ENCODE peak calls at places on chromosomes 3 and 15, in eight cellular contexts. One of them, this sample, is unnamed.

GRCh38 chr3:120224249-120224648 is 60.8 kb downstream of the GPR156 start:
- DNase-seq in HCT116: no peak
- DNase-seq in K562: no peak
- DNase-seq in A549: no peak
- DNase-seq in SK-N-SH: no peak
- DNase-seq in GM23338: no peak
- DNase-seq in GM12878: no peak
- DNase-seq in HepG2: no peak
- DNase-seq in this sample: no peak

GRCh38 chr3:90132220-90132619 is 1024.8 kb downstream of the EPHA3 start:
- DNase-seq in GM23338: no peak
- DNase-seq in SK-N-SH: no peak
- DNase-seq in K562: no peak
- DNase-seq in HepG2: no peak
- DNase-seq in A549: no peak
- DNase-seq in GM12878: no peak
- DNase-seq in HCT116: no peak
- DNase-seq in this sample: no peak

GRCh38 chr3:3577823-3578222 is 221.4 kb upstream of the LRRN1 start:
- DNase-seq in GM23338: no peak
- DNase-seq in A549: no peak
- DNase-seq in SK-N-SH: no peak
- DNase-seq in HepG2: no peak
- DNase-seq in GM12878: no peak
- DNase-seq in K562: no peak
- DNase-seq in HCT116: no peak
- DNase-seq in this sample: no peak

GRCh38 chr15:84840741-84841429 is 23.7 kb downstream of the ALPK3 start:
- DNase-seq in SK-N-SH: peak
- DNase-seq in HCT116: peak
- DNase-seq in A549: no peak
- DNase-seq in HepG2: peak
- DNase-seq in GM23338: no peak
- DNase-seq in GM12878: no peak
- DNase-seq in K562: no peak
- DNase-seq in this sample: no peak

GRCh38 chr3:185115371-185115770 is 37.5 kb downstream of the C3orf70 start:
- DNase-seq in HepG2: no peak
- DNase-seq in SK-N-SH: no peak
- DNase-seq in GM23338: no peak
- DNase-seq in K562: no peak
- DNase-seq in A549: no peak
- DNase-seq in GM12878: no peak
- DNase-seq in HCT116: no peak
- DNase-seq in this sample: no peak

GRCh38 chr3:71035886-71036285 is 547.6 kb downstream of the FOXP1 start:
- DNase-seq in HepG2: no peak
- DNase-seq in GM23338: no peak
- DNase-seq in HCT116: no peak
- DNase-seq in K562: no peak
- DNase-seq in GM12878: no peak
- DNase-seq in SK-N-SH: no peak
- DNase-seq in A549: no peak
- DNase-seq in this sample: no peak

GRCh38 chr3:30282052-30282708 is 324.2 kb upstream of the TGFBR2 start:
- DNase-seq in GM23338: peak
- DNase-seq in GM12878: no peak
- DNase-seq in SK-N-SH: no peak
- DNase-seq in HCT116: peak
- DNase-seq in A549: peak
- DNase-seq in HepG2: peak
- DNase-seq in K562: no peak
- DNase-seq in this sample: no peak

GRCh38 chr3:23055733-23056376 is 147.3 kb upstream of the UBE2E2 start:
- DNase-seq in K562: no peak
- DNase-seq in GM12878: no peak
- DNase-seq in SK-N-SH: no peak
- DNase-seq in A549: no peak
- DNase-seq in HCT116: no peak
- DNase-seq in GM23338: no peak
- DNase-seq in HepG2: no peak
- DNase-seq in this sample: no peak

GRCh38 chr3:195697582-195698324 is 23.0 kb upstream of the MUC20 start:
- DNase-seq in HCT116: no peak
- DNase-seq in SK-N-SH: no peak
- DNase-seq in GM12878: no peak
- DNase-seq in HepG2: no peak
- DNase-seq in K562: peak
- DNase-seq in A549: peak
- DNase-seq in GM23338: peak
- DNase-seq in this sample: no peak

GRCh38 chr3:47318921-47319320 is 36.2 kb downstream of the KLHL18 start:
- DNase-seq in HepG2: no peak
- DNase-seq in HCT116: no peak
- DNase-seq in K562: no peak
- DNase-seq in GM23338: no peak
- DNase-seq in SK-N-SH: no peak
- DNase-seq in A549: no peak
- DNase-seq in GM12878: no peak
- DNase-seq in this sample: no peak

GRCh38 chr3:47319952-47320351 is 37.2 kb downstream of the KLHL18 start:
- DNase-seq in A549: no peak
- DNase-seq in GM23338: no peak
- DNase-seq in GM12878: no peak
- DNase-seq in HepG2: no peak
- DNase-seq in SK-N-SH: no peak
- DNase-seq in K562: peak
- DNase-seq in HCT116: no peak
- DNase-seq in this sample: no peak

GRCh38 chr3:47324278-47324865 is 41.6 kb downstream of the KLHL18 start:
- DNase-seq in HepG2: peak
- DNase-seq in HCT116: peak
- DNase-seq in GM12878: peak
- DNase-seq in K562: peak
- DNase-seq in GM23338: peak
- DNase-seq in A549: peak
- DNase-seq in SK-N-SH: peak
- DNase-seq in this sample: peak

GRCh38 chr3:47323431-47324277 is 40.9 kb downstream of the KLHL18 start:
- DNase-seq in SK-N-SH: no peak
- DNase-seq in A549: no peak
- DNase-seq in GM23338: no peak
- DNase-seq in HepG2: no peak
- DNase-seq in K562: peak
- DNase-seq in HCT116: peak
- DNase-seq in GM12878: no peak
- DNase-seq in this sample: no peak
- TF ChIP-seq REST in SK-N-SH: no peak
- TF ChIP-seq REST in A549: no peak
- TF ChIP-seq REST in GM23338: no peak
- TF ChIP-seq REST in HepG2: no peak
- TF ChIP-seq REST in K562: no peak
- TF ChIP-seq REST in HCT116: no peak
- TF ChIP-seq REST in GM12878: no peak
- TF ChIP-seq REST in this sample: no peak

DNA sequence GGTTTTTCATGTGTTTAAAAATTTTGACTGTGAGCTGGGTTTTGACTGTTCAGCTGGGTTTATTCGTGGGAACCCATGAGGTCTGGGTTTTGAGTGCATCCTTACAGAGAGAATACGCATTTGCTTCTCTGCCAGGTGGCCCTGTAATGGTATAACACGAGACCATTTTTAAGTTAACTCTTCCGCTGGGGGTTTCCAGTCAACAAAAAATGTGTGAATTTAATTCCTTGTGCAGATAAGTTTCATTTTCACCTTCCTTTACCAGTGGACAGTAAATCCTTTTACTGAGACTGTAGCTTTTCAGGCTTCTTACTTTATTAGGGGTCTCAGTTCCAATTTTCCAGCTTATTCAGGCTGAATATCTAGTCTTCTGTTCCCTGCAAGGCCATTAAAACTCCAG is 149.6 kb downstream of the OPA1 start:
- DNase-seq in HCT116: no peak
- DNase-seq in GM12878: peak
- DNase-seq in HepG2: no peak
- DNase-seq in K562: no peak
- DNase-seq in GM23338: no peak
- DNase-seq in SK-N-SH: no peak
- DNase-seq in A549: no peak
- DNase-seq in this sample: no peak
- TF ChIP-seq REST in HCT116: no peak
- TF ChIP-seq REST in GM12878: no peak
- TF ChIP-seq REST in HepG2: no peak
- TF ChIP-seq REST in K562: no peak
- TF ChIP-seq REST in GM23338: no peak
- TF ChIP-seq REST in SK-N-SH: no peak
- TF ChIP-seq REST in A549: no peak
- TF ChIP-seq REST in this sample: no peak

GRCh38 chr15:69755571-69756310 is 303.1 kb downstream of the RPLP1 start:
- DNase-seq in HepG2: no peak
- DNase-seq in GM23338: peak
- DNase-seq in SK-N-SH: no peak
- DNase-seq in HCT116: no peak
- DNase-seq in K562: no peak
- DNase-seq in A549: no peak
- DNase-seq in GM12878: peak
- DNase-seq in this sample: no peak
- TF ChIP-seq REST in HepG2: no peak
- TF ChIP-seq REST in GM23338: no peak
- TF ChIP-seq REST in SK-N-SH: no peak
- TF ChIP-seq REST in HCT116: no peak
- TF ChIP-seq REST in K562: no peak
- TF ChIP-seq REST in A549: no peak
- TF ChIP-seq REST in GM12878: peak
- TF ChIP-seq REST in this sample: no peak

DNA sequence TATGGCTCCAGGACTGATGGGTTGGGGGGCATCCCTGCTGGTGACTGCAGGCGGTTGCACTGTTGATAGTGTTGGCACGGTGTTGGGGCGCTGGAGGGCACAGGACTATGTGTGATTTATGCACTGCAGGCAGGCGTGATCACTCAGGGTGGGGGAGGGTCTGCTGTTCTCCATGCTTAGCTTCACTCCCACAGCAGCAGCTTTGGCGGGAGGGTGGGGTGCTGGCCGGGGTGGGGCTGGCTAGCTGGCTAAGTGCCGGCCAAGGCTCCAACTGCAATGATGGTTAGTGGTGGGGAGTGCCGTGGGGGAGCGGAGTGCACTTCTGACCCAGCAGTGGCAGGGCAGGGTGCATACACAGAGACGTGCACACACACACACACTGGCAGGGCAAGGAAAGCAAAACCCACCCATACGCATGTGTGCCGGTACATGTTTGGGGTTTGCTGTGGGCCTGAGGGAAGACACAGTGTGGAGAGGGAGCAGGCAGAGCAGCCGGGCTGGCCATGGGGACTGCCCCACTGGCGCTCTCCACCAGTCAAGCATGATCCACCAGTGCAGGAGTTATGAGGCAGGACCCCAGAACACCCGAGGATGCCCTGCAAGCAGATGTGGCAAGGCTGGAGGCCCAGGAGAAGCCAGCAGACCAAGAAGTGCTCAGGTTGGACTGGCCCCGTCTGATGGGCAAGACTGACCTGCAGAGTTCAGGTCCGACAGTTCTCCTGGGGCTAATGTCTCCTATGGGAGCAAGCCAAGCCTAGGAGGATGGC is 16.5 kb upstream of the FGF7 start:
- DNase-seq in SK-N-SH: no peak
- DNase-seq in K562: no peak
- DNase-seq in GM23338: no peak
- DNase-seq in GM12878: no peak
- DNase-seq in HepG2: no peak
- DNase-seq in A549: no peak
- DNase-seq in HCT116: no peak
- DNase-seq in this sample: no peak
- TF ChIP-seq REST in SK-N-SH: no peak
- TF ChIP-seq REST in K562: no peak
- TF ChIP-seq REST in GM23338: no peak
- TF ChIP-seq REST in GM12878: no peak
- TF ChIP-seq REST in HepG2: no peak
- TF ChIP-seq REST in A549: no peak
- TF ChIP-seq REST in HCT116: no peak
- TF ChIP-seq REST in this sample: no peak

GRCh38 chr3:141147657-141148056 is 84.0 kb upstream of the PXYLP1 start:
- DNase-seq in GM23338: peak
- DNase-seq in HepG2: peak
- DNase-seq in HCT116: no peak
- DNase-seq in A549: no peak
- DNase-seq in K562: no peak
- DNase-seq in GM12878: no peak
- DNase-seq in SK-N-SH: no peak
- DNase-seq in this sample: no peak

GRCh38 chr3:141150431-141150830 is 81.2 kb upstream of the PXYLP1 start:
- DNase-seq in HepG2: no peak
- DNase-seq in A549: no peak
- DNase-seq in SK-N-SH: no peak
- DNase-seq in HCT116: no peak
- DNase-seq in K562: no peak
- DNase-seq in GM12878: no peak
- DNase-seq in GM23338: peak
- DNase-seq in this sample: no peak

GRCh38 chr3:141148169-141148568 is 83.5 kb upstream of the PXYLP1 start:
- DNase-seq in GM23338: no peak
- DNase-seq in GM12878: no peak
- DNase-seq in A549: no peak
- DNase-seq in HepG2: no peak
- DNase-seq in SK-N-SH: no peak
- DNase-seq in K562: no peak
- DNase-seq in HCT116: no peak
- DNase-seq in this sample: no peak

GRCh38 chr3:141148770-141149169 is 82.9 kb upstream of the PXYLP1 start:
- DNase-seq in K562: no peak
- DNase-seq in GM23338: no peak
- DNase-seq in SK-N-SH: no peak
- DNase-seq in A549: no peak
- DNase-seq in HCT116: no peak
- DNase-seq in GM12878: no peak
- DNase-seq in HepG2: no peak
- DNase-seq in this sample: no peak

GRCh38 chr3:141146979-141147470 is 84.6 kb upstream of the PXYLP1 start:
- DNase-seq in K562: no peak
- DNase-seq in SK-N-SH: no peak
- DNase-seq in GM12878: no peak
- DNase-seq in HCT116: no peak
- DNase-seq in HepG2: no peak
- DNase-seq in A549: no peak
- DNase-seq in GM23338: no peak
- DNase-seq in this sample: no peak
- TF ChIP-seq REST in K562: no peak
- TF ChIP-seq REST in SK-N-SH: no peak
- TF ChIP-seq REST in GM12878: no peak
- TF ChIP-seq REST in HCT116: no peak
- TF ChIP-seq REST in HepG2: no peak
- TF ChIP-seq REST in A549: no peak
- TF ChIP-seq REST in GM23338: no peak
- TF ChIP-seq REST in this sample: no peak

DNA sequence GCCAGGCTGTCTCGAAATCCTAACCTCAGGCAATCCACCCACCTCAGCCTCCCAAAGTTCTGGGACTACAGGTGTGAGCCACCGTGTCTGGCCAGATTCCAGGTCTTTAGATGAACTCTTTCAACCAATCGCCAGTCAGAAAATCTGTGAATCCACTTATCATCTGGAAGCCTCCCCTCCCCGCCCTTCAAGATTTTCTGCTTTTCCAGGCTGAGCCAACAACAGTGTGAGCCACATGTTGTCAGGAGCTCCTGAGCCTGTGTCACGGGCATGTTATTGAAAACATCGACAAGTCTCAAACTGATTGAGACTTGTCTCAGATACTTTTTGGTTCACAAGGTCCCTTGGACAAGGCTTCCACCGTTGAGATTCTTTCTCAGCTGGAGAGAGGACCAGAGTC is 52.0 kb upstream of the TRPM1 start:
- DNase-seq in GM23338: no peak
- DNase-seq in HCT116: no peak
- DNase-seq in GM12878: no peak
- DNase-seq in HepG2: no peak
- DNase-seq in K562: no peak
- DNase-seq in A549: no peak
- DNase-seq in SK-N-SH: no peak
- DNase-seq in this sample: no peak
- TF ChIP-seq REST in GM23338: no peak
- TF ChIP-seq REST in HCT116: no peak
- TF ChIP-seq REST in GM12878: no peak
- TF ChIP-seq REST in HepG2: no peak
- TF ChIP-seq REST in K562: no peak
- TF ChIP-seq REST in A549: no peak
- TF ChIP-seq REST in SK-N-SH: no peak
- TF ChIP-seq REST in this sample: no peak

This sample was measured in HL-60.